ENCODE peak calls at places on chromosomes 6 and 20, in four cellular contexts. O is RPMI8226, D is endothelial cell, N is H9. V is an unnamed sample.

GRCh38 chr6:147559016-147559415 is 50.5 kb downstream of the SAMD5 start:
- DNase-seq in O (no peak), D (no peak), N (no peak), V (no peak)

GRCh38 chr20:32358883-32359632 is 927 bp downstream of the ASXL1 start:
- DNase-seq in O (peak), D (peak), N (peak), V (peak)

GRCh38 chr6:74356385-74356784 is 660.4 kb downstream of the CD109 start:
- DNase-seq in O (no peak), D (no peak), N (no peak), V (no peak)

GRCh38 chr20:46406986-46407670 is 713 bp upstream of the ELMO2 start:
- DNase-seq in O (peak), D (peak), N (no peak), V (peak)

GRCh38 chr6:85641916-85642773 is 541 bp downstream of the SYNCRIP start:
- DNase-seq in O (peak), D (peak), N (peak), V (peak)

GRCh38 chr6:50816115-50816675 is 2.5 kb upstream of the TFAP2B start:
- DNase-seq in O (peak), D (peak), N (peak), V (peak)

GRCh38 chr6:113182370-113183141 is 674.6 kb upstream of the MARCKS start:
- DNase-seq in O (no peak), D (no peak), N (no peak), V (no peak)

GRCh38 chr6:121724576-121724975 is 289.1 kb downstream of the GJA1 start:
- DNase-seq in O (no peak), D (no peak), N (no peak), V (no peak)

GRCh38 chr6:16929814-16930213 is 168.6 kb upstream of the ATXN1 start:
- DNase-seq in O (no peak), D (no peak), N (no peak), V (no peak)

GRCh38 chr6:33324139-33324538 is 6.6 kb upstream of the ZBTB22 start:
- DNase-seq in O (peak), D (no peak), N (no peak), V (no peak)

GRCh38 chr20:366042-366718 is 14.4 kb upstream of the TRIB3 start:
- DNase-seq in O (no peak), D (no peak), N (no peak), V (no peak)

GRCh38 chr6:160015778-160016684 is 47.1 kb downstream of the IGF2R start:
- DNase-seq in O (no peak), D (no peak), N (no peak), V (no peak)

GRCh38 chr20:12860619-12861247 is 148.0 kb upstream of the SPTLC3 start:
- DNase-seq in O (no peak), D (no peak), N (no peak), V (no peak)

GRCh38 chr20:37160683-37161082 is 18.4 kb upstream of the RPN2 start:
- DNase-seq in O (no peak), D (no peak), N (no peak), V (no peak)

GRCh38 chr6:46473866-46474265 is 17.4 kb downstream of the RCAN2 start:
- DNase-seq in O (no peak), D (no peak), N (no peak), V (no peak)

GRCh38 chr6:2916354-2916925 is 13.3 kb upstream of the SERPINB9 start:
- DNase-seq in O (no peak), D (no peak), N (no peak), V (no peak)